ENCODE peak calls at places on chromosomes 13 and 19, in six cellular contexts. S is lung, V is sigmoid colon, X is H9, U is ascending aorta, P is cardiac fibroblast. A is an unnamed sample.

GRCh38 chr13:23793711-23794110 is 95.5 kb downstream of the MIPEP start:
- DNase-seq in X (no peak), P (no peak), V (no peak), U (no peak), S (no peak), A (no peak)

GRCh38 chr13:98174995-98175394 is 2.1 kb downstream of the RNF113B start:
- DNase-seq in P (no peak), V (no peak), U (no peak), X (no peak), S (no peak), A (no peak)

GRCh38 chr19:40802300-40803169 is 3.5 kb downstream of the EGLN2 start:
- DNase-seq in U (no peak), P (no peak), S (no peak), V (peak), X (no peak), A (no peak)

GRCh38 chr13:95643814-95644598 is 500 bp downstream of the DZIP1 start:
- DNase-seq in X (peak), S (no peak), V (no peak), P (peak), U (no peak), A (peak)

GRCh38 chr13:99191900-99192399 is 8.7 kb upstream of the UBAC2 start:
- DNase-seq in V (no peak), U (no peak), X (no peak), P (peak), S (no peak), A (peak)

GRCh38 chr13:101951114-101951513 is 450.7 kb downstream of the FGF14 start:
- DNase-seq in S (no peak), V (no peak), U (no peak), P (no peak), X (no peak), A (no peak)

GRCh38 chr13:50387124-50387581 is 371.9 kb downstream of the KCNRG start:
- DNase-seq in S (peak), X (peak), U (peak), P (no peak), V (no peak), A (peak)

GRCh38 chr19:49073514-49074378 is 1.2 kb upstream of the KCNA7 start:
- DNase-seq in S (no peak), U (no peak), X (peak), V (no peak), P (no peak), A (peak)

GRCh38 chr19:40640744-40641143 is 39.6 kb downstream of the LTBP4 start:
- DNase-seq in P (peak), V (peak), U (peak), S (no peak), X (no peak), A (no peak)

GRCh38 chr13:113813749-113814434 is 50.0 kb downstream of the GAS6 start:
- DNase-seq in U (no peak), X (no peak), V (no peak), S (no peak), P (peak), A (no peak)

GRCh38 chr13:98447881-98448641 is 128.8 kb downstream of the STK24 start:
- DNase-seq in U (no peak), X (peak), P (peak), S (no peak), V (no peak), A (peak)

GRCh38 chr13:28501547-28501946 is 6.6 kb upstream of the FLT1 start:
- DNase-seq in S (no peak), X (no peak), V (no peak), U (no peak), P (no peak), A (no peak)

GRCh38 chr13:70568571-70568970 is 460.3 kb upstream of the KLHL1 start:
- DNase-seq in V (no peak), P (peak), U (no peak), S (no peak), X (no peak), A (peak)

GRCh38 chr13:97600438-97601080 is 166.6 kb downstream of the RAP2A start:
- DNase-seq in S (no peak), X (no peak), P (peak), U (no peak), V (no peak), A (peak)

GRCh38 chr19:6048808-6049405 is 61.4 kb downstream of the RFX2 start:
- DNase-seq in S (peak), V (peak), X (peak), P (peak), U (peak), A (peak)

GRCh38 chr13:108313382-108313781 is 43.9 kb downstream of the TNFSF13B start:
- DNase-seq in U (no peak), V (no peak), P (no peak), X (no peak), S (no peak), A (peak)

GRCh38 chr13:98221234-98221633 is 44.2 kb upstream of the RNF113B start:
- DNase-seq in P (peak), V (no peak), S (no peak), U (no peak), X (no peak), A (peak)

GRCh38 chr13:73440296-73440895 is 381.6 kb downstream of the KLF5 start:
- DNase-seq in U (no peak), S (no peak), V (no peak), P (no peak), X (no peak), A (peak)

GRCh38 chr19:19821366-19822147 is at the start of gene ZNF506:
- DNase-seq in U (peak), S (peak), V (peak), X (peak), P (peak), A (peak)

GRCh38 chr19:56976300-56976699 is 135.8 kb upstream of the PEG3 start:
- DNase-seq in P (no peak), X (no peak), V (no peak), U (no peak), S (no peak), A (no peak)

GRCh38 chr19:45954132-45954531 is 19.5 kb downstream of the NOVA2 start:
- DNase-seq in V (no peak), S (no peak), P (no peak), X (no peak), U (no peak), A (no peak)

GRCh38 chr13:103157434-103158145 is 91.4 kb upstream of the SLC10A2 start:
- DNase-seq in V (no peak), P (no peak), S (no peak), U (no peak), X (no peak), A (no peak)

GRCh38 chr19:6744381-6745288 is 5.2 kb downstream of the TRIP10 start:
- DNase-seq in U (peak), P (peak), V (peak), X (no peak), S (peak), A (peak)

GRCh38 chr19:31099470-31100190 is 249.6 kb downstream of the TSHZ3 start:
- DNase-seq in V (no peak), X (no peak), P (peak), S (no peak), U (no peak), A (peak)

GRCh38 chr13:110553417-110553816 is 8.1 kb downstream of the RAB20 start:
- DNase-seq in X (no peak), U (no peak), P (no peak), S (no peak), V (no peak), A (no peak)
- TF ChIP-seq CTCF in X (no peak), U (no peak), P (no peak), S (no peak), V (no peak), A (no peak)

GRCh38 chr13:76886005-76886291 is 257 bp downstream of the KCTD12 start:
- DNase-seq in P (no peak), V (no peak), U (peak), S (no peak), X (no peak), A (no peak)

GRCh38 chr13:76884167-76884566 is 2.0 kb downstream of the KCTD12 start:
- DNase-seq in U (no peak), V (peak), X (peak), S (peak), P (peak), A (peak)

GRCh38 chr13:76886292-76887061 is at the start of gene KCTD12:
- DNase-seq in U (peak), P (peak), X (peak), V (peak), S (peak), A (peak)

GRCh38 chr13:76884571-76885202 is 1.5 kb downstream of the KCTD12 start:
- DNase-seq in V (peak), U (no peak), X (no peak), S (no peak), P (peak), A (peak)

DNA sequence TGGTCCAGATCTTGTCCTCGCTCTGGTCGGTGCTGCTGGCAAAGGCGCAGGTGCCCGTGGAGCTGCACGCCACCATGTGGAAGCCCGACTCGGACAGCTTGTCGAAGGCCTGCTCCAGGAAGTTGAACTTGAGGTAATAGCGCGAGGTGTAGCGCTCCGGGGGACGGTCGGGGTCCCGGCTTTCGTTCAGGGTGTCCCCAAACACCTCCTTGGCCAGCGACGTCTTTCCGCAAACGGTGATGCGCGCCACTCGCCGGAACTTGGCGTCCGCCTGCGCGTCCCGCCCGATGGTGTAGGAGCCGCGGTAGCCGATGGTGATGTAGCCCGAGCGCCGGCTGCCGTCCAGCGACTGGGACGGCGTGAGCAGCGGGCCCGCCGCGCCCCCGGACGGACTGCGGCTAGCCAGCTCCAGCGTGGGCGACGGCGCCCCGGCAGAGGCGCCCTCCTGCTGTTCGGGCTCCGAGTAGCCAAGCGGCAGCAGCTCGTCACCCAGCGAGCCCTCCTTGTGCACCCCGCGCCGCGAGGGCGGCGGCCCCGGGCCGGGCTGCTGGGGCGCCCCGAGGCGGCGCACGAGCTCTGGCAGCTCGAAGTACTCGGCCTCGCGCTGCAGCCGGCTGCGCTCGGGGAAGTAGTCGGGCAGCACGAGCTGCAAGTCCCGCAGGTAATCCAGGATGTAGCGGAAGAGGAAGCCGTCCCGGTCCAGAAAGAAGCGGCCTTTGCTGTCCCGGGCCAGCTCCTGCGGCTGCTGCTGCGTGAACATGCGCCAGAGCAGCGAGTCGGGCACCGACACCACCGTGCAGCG is 801 bp downstream of the KCTD12 start:
- DNase-seq in U (peak), X (peak), V (peak), S (peak), P (peak), A (peak)
- TF ChIP-seq CTCF in U (peak), X (no peak), V (peak), S (no peak), P (peak), A (peak)

GRCh38 chr19:38718747-38719543 is 25.3 kb downstream of the CAPN12 start:
- DNase-seq in X (peak), V (peak), U (peak), P (peak), S (peak), A (no peak)
- TF ChIP-seq CTCF in X (peak), V (no peak), U (no peak), P (peak), S (no peak), A (peak)

GRCh38 chr13:20709782-20710181 is 6.3 kb downstream of the IL17D start:
- DNase-seq in V (no peak), S (no peak), U (no peak), P (no peak), X (no peak), A (no peak)

GRCh38 chr13:20709369-20709768 is 5.9 kb downstream of the IL17D start:
- DNase-seq in U (no peak), X (no peak), S (no peak), V (no peak), P (no peak), A (no peak)

GRCh38 chr13:20713751-20714150 is 10.3 kb downstream of the IL17D start:
- DNase-seq in U (peak), X (no peak), V (no peak), S (no peak), P (peak), A (peak)

GRCh38 chr13:20713014-20713376 is 9.5 kb downstream of the IL17D start:
- DNase-seq in P (no peak), V (no peak), U (no peak), X (no peak), S (no peak), A (no peak)

DNA sequence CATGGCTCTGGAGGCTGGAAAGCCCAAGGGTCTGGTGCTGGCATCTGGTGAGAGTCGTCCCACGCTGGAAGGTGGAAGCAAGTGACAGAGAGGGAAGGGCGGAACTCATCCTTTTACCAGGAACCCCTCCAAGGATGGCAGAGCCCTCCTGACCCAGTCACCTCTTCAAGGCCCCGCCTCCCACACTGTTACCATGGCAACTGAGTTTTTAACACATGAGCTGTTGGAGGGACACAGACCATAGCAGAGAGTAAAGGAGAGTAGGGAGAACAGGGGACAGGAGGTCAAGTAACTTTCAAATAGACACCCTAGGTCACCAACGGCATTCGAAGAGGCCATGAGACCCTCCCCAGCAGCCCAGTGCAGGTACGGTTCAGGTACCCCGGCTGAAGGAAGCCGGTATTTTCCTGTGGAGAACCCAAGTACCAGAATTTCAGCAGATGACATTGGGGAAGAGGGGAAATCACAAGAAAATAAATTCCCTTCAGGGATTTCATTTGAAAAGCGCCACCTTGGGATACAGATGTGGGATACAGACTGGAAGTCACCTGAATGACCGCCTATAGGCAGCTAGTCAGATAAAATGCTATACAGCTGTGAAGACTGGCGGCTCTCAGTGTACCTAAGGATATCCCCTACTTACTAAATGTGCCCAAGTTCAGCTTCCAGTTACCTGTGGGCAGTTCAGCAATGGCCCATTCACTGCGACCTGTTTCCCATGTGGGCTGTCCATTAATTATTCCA is 8.0 kb downstream of the IL17D start:
- DNase-seq in X (peak), P (no peak), V (no peak), S (no peak), U (no peak), A (no peak)
- TF ChIP-seq CTCF in X (peak), P (no peak), V (no peak), S (no peak), U (no peak), A (no peak)

GRCh38 chr19:50870417-50871089 is 2.7 kb upstream of the KLK2 start:
- DNase-seq in X (peak), P (peak), U (no peak), S (no peak), V (peak), A (peak)
- TF ChIP-seq CTCF in X (peak), P (peak), U (no peak), S (no peak), V (no peak), A (no peak)

GRCh38 chr13:111460548-111461444 is 140.4 kb downstream of the TEX29 start:
- DNase-seq in V (peak), S (no peak), X (peak), U (no peak), P (peak), A (peak)
- TF ChIP-seq CTCF in V (no peak), S (no peak), X (peak), U (no peak), P (peak), A (peak)

GRCh38 chr19:53078668-53079067 is 24.6 kb downstream of the ZNF160 start:
- DNase-seq in P (no peak), V (no peak), S (no peak), U (no peak), X (no peak), A (no peak)

GRCh38 chr19:53079313-53079924 is 23.8 kb downstream of the ZNF160 start:
- DNase-seq in S (no peak), U (no peak), P (peak), V (no peak), X (no peak), A (no peak)

GRCh38 chr19:53082929-53083328 is 20.3 kb downstream of the ZNF160 start:
- DNase-seq in X (no peak), S (no peak), U (no peak), P (no peak), V (no peak), A (no peak)

GRCh38 chr19:53076984-53077383 is 26.2 kb downstream of the ZNF160 start:
- DNase-seq in U (no peak), P (peak), V (peak), X (peak), S (no peak), A (peak)
- TF ChIP-seq CTCF in U (no peak), P (peak), V (peak), X (peak), S (peak), A (peak)

DNA sequence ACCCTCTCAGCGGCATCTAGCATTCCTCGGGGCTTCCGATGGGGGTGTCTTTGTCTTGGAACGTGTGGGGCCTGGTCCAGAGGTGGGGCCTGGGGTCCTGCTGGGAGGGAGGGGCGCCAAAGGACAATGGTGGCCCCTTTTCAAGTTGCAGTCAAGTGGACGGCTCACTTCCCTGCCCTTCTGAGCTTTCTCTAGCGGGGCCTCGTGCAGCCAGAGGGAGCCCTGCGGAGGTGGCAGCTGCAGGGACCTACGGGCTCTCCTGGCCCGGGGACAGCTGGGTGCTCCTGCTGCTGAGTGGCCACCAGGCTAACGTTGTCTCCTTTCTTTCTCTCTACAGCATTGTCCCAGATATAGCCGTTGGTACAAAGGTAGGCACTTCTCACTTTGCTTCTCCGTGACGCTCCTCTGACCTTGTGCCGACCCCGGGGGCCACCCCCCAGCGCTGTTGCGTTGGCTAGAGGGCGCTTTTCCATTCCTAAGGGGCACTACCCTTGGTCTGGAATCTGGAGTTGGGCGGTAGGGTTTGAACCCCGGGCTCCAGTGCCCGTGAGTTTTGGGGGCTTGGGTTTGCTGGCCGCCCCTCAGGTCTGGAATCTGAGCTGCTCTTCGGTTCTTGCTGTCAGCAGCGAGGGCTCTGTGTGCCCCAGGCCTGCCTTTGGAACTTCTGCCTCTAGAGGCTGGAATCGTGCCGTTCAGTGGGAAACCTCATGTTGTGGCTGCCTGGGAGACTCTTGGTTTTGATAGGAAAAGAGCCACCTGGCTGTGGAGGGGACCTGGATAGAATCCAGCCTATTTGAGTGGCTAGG is 2.0 kb downstream of the PTBP1 start:
- DNase-seq in P (peak), S (no peak), X (peak), U (no peak), V (no peak), A (peak)
- TF ChIP-seq CTCF in P (peak), S (no peak), X (peak), U (no peak), V (no peak), A (peak)

DNA sequence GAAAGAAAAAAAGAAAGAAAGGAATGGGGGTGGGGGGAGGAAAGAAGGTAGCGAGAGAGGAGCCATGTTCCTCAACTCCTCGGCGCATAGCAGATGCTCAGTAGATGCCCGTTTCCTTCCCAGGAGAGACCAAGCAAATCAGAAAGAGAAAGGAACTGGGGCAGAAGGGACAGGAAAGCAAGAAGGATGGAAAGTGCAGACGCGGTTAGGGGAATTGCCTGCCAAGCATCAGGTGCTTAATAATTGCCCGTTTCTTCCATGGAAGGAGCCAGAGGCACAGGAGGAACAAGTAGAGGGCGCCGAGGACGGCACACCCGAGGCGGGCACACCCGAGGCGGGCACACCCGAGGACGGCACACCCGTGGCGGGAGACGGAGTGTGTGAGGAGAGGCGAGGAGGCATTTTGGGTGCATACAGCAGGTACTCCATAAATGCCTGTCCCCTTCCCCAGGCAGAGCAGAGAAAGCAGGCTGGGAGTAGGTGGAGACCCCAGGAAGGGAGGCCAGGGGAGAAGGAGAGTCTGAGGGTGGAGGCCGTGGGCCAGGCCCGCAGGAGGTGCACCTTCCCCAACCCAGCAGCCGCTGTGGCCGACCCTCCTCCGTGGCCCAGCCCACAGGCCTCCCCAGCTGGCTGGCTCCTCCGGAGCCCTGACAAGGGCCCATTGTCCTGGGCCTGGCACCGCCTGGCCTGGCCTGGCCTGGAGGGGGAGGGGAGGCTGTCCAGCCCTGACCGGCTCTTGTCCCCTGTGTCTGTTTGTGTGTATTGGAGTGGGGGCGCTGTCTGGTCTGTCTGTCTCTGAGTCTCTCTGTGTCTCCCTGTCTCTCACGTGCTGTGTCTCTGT is 14.6 kb downstream of the JOSD2 start:
- DNase-seq in P (peak), V (peak), U (no peak), S (no peak), X (peak), A (no peak)
- TF ChIP-seq CTCF in P (no peak), V (no peak), U (no peak), S (no peak), X (no peak), A (no peak)

GRCh38 chr13:93304868-93305613 is 78.4 kb downstream of the GPC6 start:
- DNase-seq in S (no peak), V (no peak), X (no peak), U (no peak), P (no peak), A (no peak)
- TF ChIP-seq CTCF in S (no peak), V (no peak), X (no peak), U (no peak), P (no peak), A (no peak)